ENCODE peak calls at places on chromosomes 1 and 21, in six cellular contexts. P is CD8-positive, alpha-beta T cell; V is activated CD4-positive, alpha-beta T cell treated with anti-CD3 and anti-CD28 coated beads, Interleukin-2, amount 50 U/mL, for 4 hours; Q is RWPE1; H is NCI-H446 treated with DMSO at 0.1 percent for 48 hours; W is germinal center. L is an unnamed sample.

GRCh38 chr1:223228931-223229528 is 86.0 kb upstream of the TLR5 start:
- DNase-seq in W (no peak), V (no peak), P (no peak), H (no peak), Q (no peak), L (no peak)

GRCh38 chr1:119742193-119742592 is 26.5 kb downstream of the HMGCS2 start:
- DNase-seq in V (no peak), Q (peak), H (no peak), P (no peak), W (no peak), L (no peak)

GRCh38 chr21:38741976-38742309 is 63.8 kb upstream of the ETS2 start:
- DNase-seq in V (no peak), W (no peak), Q (no peak), H (no peak), P (no peak), L (no peak)

GRCh38 chr1:182198006-182198605 is 136.6 kb upstream of the ZNF648 start:
- DNase-seq in Q (no peak), P (no peak), V (no peak), W (no peak), H (no peak), L (no peak)

GRCh38 chr1:229817936-229818335 is 191.9 kb downstream of the URB2 start:
- DNase-seq in Q (no peak), W (no peak), V (no peak), H (no peak), P (no peak), L (no peak)

GRCh38 chr1:55420866-55421265 is 205.7 kb upstream of the USP24 start:
- DNase-seq in Q (no peak), V (no peak), P (no peak), W (no peak), H (no peak), L (no peak)

GRCh38 chr1:172107261-172107820 is 266.0 kb downstream of the DNM3 start:
- DNase-seq in H (peak), V (no peak), P (no peak), Q (no peak), W (no peak), L (no peak)

GRCh38 chr1:116254776-116255175 is 118.3 kb upstream of the ATP1A1 start:
- DNase-seq in Q (peak), P (no peak), W (no peak), V (no peak), H (no peak), L (no peak)

GRCh38 chr1:25889470-25889869 is 14.0 kb upstream of the PAQR7 start:
- DNase-seq in H (no peak), V (no peak), Q (no peak), W (no peak), P (no peak), L (no peak)

GRCh38 chr1:228976316-228976715 is 241.0 kb downstream of the RHOU start:
- DNase-seq in W (no peak), Q (no peak), V (no peak), H (no peak), P (no peak), L (no peak)

GRCh38 chr1:179092896-179093461 is 11.1 kb downstream of the TOR3A start:
- DNase-seq in W (no peak), V (no peak), H (no peak), Q (no peak), P (no peak), L (no peak)

GRCh38 chr1:226809785-226810571 is 60.4 kb upstream of the PSEN2 start:
- DNase-seq in W (no peak), H (no peak), Q (no peak), P (no peak), V (no peak), L (no peak)

GRCh38 chr1:205041998-205042910 is 758 bp upstream of the CNTN2 start:
- DNase-seq in P (no peak), Q (no peak), V (no peak), H (peak), W (no peak), L (no peak)

GRCh38 chr1:35287807-35288640 is 19.5 kb downstream of the ZMYM4 start:
- DNase-seq in H (no peak), P (no peak), W (no peak), V (no peak), Q (peak), L (no peak)

L was measured in activated CD8-positive, alpha-beta memory T cell treated with anti-CD3 and anti-CD28 coated beads for 1 hour.